ENCODE peak calls at places on chromosomes 3 and 15, in five cellular contexts. L is AG04450; F is CD4-positive, alpha-beta T cell; D is lung; O is omental fat pad. Z is an unnamed sample.

GRCh38 chr3:191397771-191398170 is 63.2 kb upstream of the PYDC2 start:
- DNase-seq in L (no peak), F (no peak), D (no peak), O (no peak), Z (no peak)

GRCh38 chr15:70358011-70358819 is 260.5 kb upstream of the TLE3 start:
- DNase-seq in L (no peak), F (no peak), D (no peak), O (no peak), Z (no peak)

GRCh38 chr15:31265871-31266711 is 60.5 kb upstream of the KLF13 start:
- DNase-seq in L (no peak), F (peak; percentile 67), D (peak; percentile 59), O (peak; percentile 20), Z (peak; percentile 93)

GRCh38 chr3:183159319-183159718 is 3.2 kb downstream of the LAMP3 start:
- DNase-seq in L (no peak), F (no peak), D (no peak), O (no peak), Z (no peak)

GRCh38 chr3:82587174-82587573 is 825.7 kb upstream of the GBE1 start:
- DNase-seq in L (no peak), F (no peak), D (no peak), O (no peak), Z (no peak)

GRCh38 chr3:177135841-177136492 is 61.3 kb downstream of the TBL1XR1 start:
- DNase-seq in L (no peak), F (no peak), D (no peak), O (no peak), Z (no peak)

GRCh38 chr15:59751552-59752413 is 62.7 kb upstream of the BNIP2 start:
- DNase-seq in L (no peak), F (no peak), D (no peak), O (no peak), Z (no peak)

GRCh38 chr3:158847466-158847849 is 45.6 kb downstream of the MFSD1 start:
- DNase-seq in L (no peak), F (no peak), D (no peak), O (no peak), Z (no peak)

GRCh38 chr3:62249855-62250543 is 123.4 kb downstream of the FEZF2 start:
- DNase-seq in L (no peak), F (no peak), D (no peak), O (no peak), Z (no peak)

GRCh38 chr3:13148561-13149330 is 75.5 kb upstream of the IQSEC1 start:
- DNase-seq in L (no peak), F (no peak), D (no peak), O (no peak), Z (no peak)

GRCh38 chr3:62577153-62577552 is 203.8 kb upstream of the FEZF2 start:
- DNase-seq in L (no peak), F (no peak), D (no peak), O (no peak), Z (no peak)

GRCh38 chr3:124993462-124993861 is 58.9 kb upstream of the MUC13 start:
- DNase-seq in L (no peak), F (no peak), D (no peak), O (no peak), Z (no peak)

GRCh38 chr15:84840741-84841429 is 23.7 kb downstream of the ALPK3 start:
- DNase-seq in L (no peak), F (no peak), D (peak; percentile 70), O (no peak), Z (no peak)

GRCh38 chr3:126130081-126130855 is 46.3 kb upstream of the SLC41A3 start:
- DNase-seq in L (no peak), F (no peak), D (no peak), O (peak; percentile 17), Z (no peak)

GRCh38 chr3:134874737-134875413 is 79.8 kb downstream of the EPHB1 start:
- DNase-seq in L (no peak), F (no peak), D (no peak), O (no peak), Z (no peak)

GRCh38 chr3:124413989-124414598 is 316.2 kb upstream of the UMPS start:
- DNase-seq in L (no peak), F (no peak), D (no peak), O (no peak), Z (no peak)

GRCh38 chr3:138569090-138569489 is 25.0 kb downstream of the CEP70 start:
- DNase-seq in L (no peak), F (no peak), D (no peak), O (no peak), Z (no peak)

GRCh38 chr3:17974206-17974841 is 231.9 kb upstream of the TBC1D5 start:
- DNase-seq in L (no peak), F (no peak), D (no peak), O (no peak), Z (no peak)

GRCh38 chr15:78265752-78266224 is 1.4 kb downstream of the DNAJA4 start:
- DNase-seq in L (peak; percentile 43), F (no peak), D (no peak), O (no peak), Z (no peak)

GRCh38 chr3:70506775-70507174 is 194.3 kb upstream of the MDFIC2 start:
- DNase-seq in L (no peak), F (no peak), D (no peak), O (no peak), Z (no peak)

GRCh38 chr15:31163769-31164572 is 62.4 kb upstream of the TRPM1 start:
- DNase-seq in L (no peak), F (no peak), D (no peak), O (no peak), Z (no peak)

GRCh38 chr3:116391296-116392201 is 53.7 kb downstream of the LSAMP start:
- DNase-seq in L (no peak), F (no peak), D (no peak), O (no peak), Z (no peak)

GRCh38 chr15:75024102-75024636 is 779 bp downstream of the PPCDC start:
- DNase-seq in L (no peak), F (no peak), D (no peak), O (no peak), Z (peak; percentile 55)

GRCh38 chr3:30401971-30402370 is 204.4 kb upstream of the TGFBR2 start:
- DNase-seq in L (no peak), F (no peak), D (no peak), O (no peak), Z (no peak)

GRCh38 chr3:60430208-60430607 is 821.0 kb downstream of the FHIT start:
- DNase-seq in L (no peak), F (no peak), D (no peak), O (no peak), Z (no peak)

GRCh38 chr15:91908401-91908800 is 54.9 kb downstream of the SLCO3A1 start:
- DNase-seq in L (peak; percentile 8), F (no peak), D (no peak), O (no peak), Z (no peak)

GRCh38 chr15:37102315-37103021 is 2.1 kb upstream of the MEIS2 start:
- DNase-seq in L (no peak), F (no peak), D (no peak), O (no peak), Z (no peak)

GRCh38 chr15:45180648-45181436 is 6.9 kb downstream of the SHF start:
- DNase-seq in L (no peak), F (no peak), D (no peak), O (no peak), Z (no peak)

GRCh38 chr3:131840151-131840797 is 194.5 kb downstream of the CPNE4 start:
- DNase-seq in L (no peak), F (no peak), D (no peak), O (no peak), Z (no peak)

GRCh38 chr3:42780892-42781700 is 8.0 kb upstream of the CCDC13 start:
- DNase-seq in L (no peak), F (no peak), D (no peak), O (no peak), Z (peak; percentile 29)

GRCh38 chr15:63381301-63382192 is at the start of gene CA12:
- DNase-seq in L (no peak), F (peak; percentile 3), D (no peak), O (no peak), Z (no peak)

GRCh38 chr3:38587548-38588131 is 61.8 kb downstream of the SCN5A start:
- DNase-seq in L (no peak), F (no peak), D (no peak), O (no peak), Z (no peak)
- TF ChIP-seq CTCF in L (no peak), F (no peak), D (no peak), O (no peak), Z (no peak)

GRCh38 chr3:46557814-46558183 is 8.3 kb downstream of the LRRC2 start:
- DNase-seq in L (no peak), F (no peak), D (no peak), O (no peak), Z (no peak)

GRCh38 chr3:46561511-46561910 is 4.6 kb downstream of the LRRC2 start:
- DNase-seq in L (no peak), F (no peak), D (no peak), O (no peak), Z (no peak)

GRCh38 chr3:46559030-46559704 is 6.9 kb downstream of the LRRC2 start:
- DNase-seq in L (no peak), F (no peak), D (no peak), O (no peak), Z (peak; percentile 3)

GRCh38 chr3:46561951-46562350 is 4.2 kb downstream of the LRRC2 start:
- DNase-seq in L (no peak), F (no peak), D (no peak), O (no peak), Z (no peak)

GRCh38 chr3:46558184-46559029 is 7.7 kb downstream of the LRRC2 start:
- DNase-seq in L (peak; percentile 64), F (peak; percentile 67), D (peak; percentile 80), O (peak; percentile 70), Z (peak; percentile 67)
- TF ChIP-seq CTCF in L (peak; percentile 61), F (peak; percentile 91), D (peak; percentile 18), O (no peak), Z (peak; percentile 81)

GRCh38 chr15:55518641-55519040 is 10.6 kb upstream of the DNAAF4 start:
- DNase-seq in L (no peak), F (no peak), D (no peak), O (no peak), Z (no peak)
- TF ChIP-seq CTCF in L (peak; percentile 40), F (no peak), D (no peak), O (no peak), Z (no peak)

DNA sequence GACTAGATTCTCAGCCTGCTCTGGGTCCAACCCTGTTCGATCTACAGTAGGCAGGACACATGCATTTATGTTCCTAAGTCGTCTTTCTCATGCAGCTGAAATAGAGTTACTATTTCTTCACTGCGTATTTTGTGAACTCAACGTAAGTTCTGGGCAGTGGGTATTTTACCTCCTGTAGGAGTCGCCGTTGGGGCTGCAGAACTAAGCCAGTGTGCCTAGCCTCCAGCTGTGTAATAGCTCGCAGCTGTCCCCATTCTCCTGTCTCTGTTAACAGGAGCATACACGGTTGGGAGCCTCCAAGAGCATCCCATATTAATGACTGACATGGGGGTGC is 58.4 kb upstream of the HRH1 start:
- DNase-seq in L (no peak), F (no peak), D (no peak), O (no peak), Z (no peak)
- TF ChIP-seq CTCF in L (peak; percentile 22), F (no peak), D (no peak), O (no peak), Z (no peak)